ENCODE peak calls at places on chromosome 1, in nine cellular contexts. One of them, this sample, is unnamed.

GRCh38 chr1:38129473-38129872 is 82.9 kb upstream of the POU3F1 start:
- DNase-seq in fibroblast of lung: no peak
- DNase-seq in left lung: no peak
- DNase-seq in upper lobe of right lung: no peak
- DNase-seq in tibial artery: no peak
- DNase-seq in mesendoderm: no peak
- DNase-seq in hepatocyte: no peak
- DNase-seq in A549: no peak
- DNase-seq in adipocyte: no peak
- DNase-seq in this sample: peak; percentile 81

GRCh38 chr1:157227700-157228099 is 89.5 kb upstream of the ETV3 start:
- DNase-seq in adipocyte: no peak
- DNase-seq in hepatocyte: no peak
- DNase-seq in left lung: no peak
- DNase-seq in mesendoderm: no peak
- DNase-seq in upper lobe of right lung: no peak
- DNase-seq in A549: no peak
- DNase-seq in fibroblast of lung: no peak
- DNase-seq in tibial artery: no peak
- DNase-seq in this sample: no peak

GRCh38 chr1:6675936-6676335 is 25.7 kb downstream of the DNAJC11 start:
- DNase-seq in fibroblast of lung: no peak
- DNase-seq in upper lobe of right lung: no peak
- DNase-seq in left lung: no peak
- DNase-seq in hepatocyte: no peak
- DNase-seq in adipocyte: no peak
- DNase-seq in mesendoderm: no peak
- DNase-seq in A549: no peak
- DNase-seq in tibial artery: no peak
- DNase-seq in this sample: no peak

GRCh38 chr1:234545512-234546386 is 64.2 kb downstream of the IRF2BP2 start:
- DNase-seq in upper lobe of right lung: no peak
- DNase-seq in hepatocyte: peak; percentile 82
- DNase-seq in A549: no peak
- DNase-seq in adipocyte: no peak
- DNase-seq in mesendoderm: no peak
- DNase-seq in tibial artery: no peak
- DNase-seq in fibroblast of lung: no peak
- DNase-seq in left lung: no peak
- DNase-seq in this sample: no peak

GRCh38 chr1:96579639-96580038 is 141.9 kb upstream of the PTBP2 start:
- DNase-seq in fibroblast of lung: peak; percentile 2
- DNase-seq in upper lobe of right lung: no peak
- DNase-seq in mesendoderm: peak; percentile 27
- DNase-seq in adipocyte: no peak
- DNase-seq in A549: no peak
- DNase-seq in left lung: no peak
- DNase-seq in tibial artery: no peak
- DNase-seq in hepatocyte: no peak
- DNase-seq in this sample: no peak

GRCh38 chr1:78038071-78038470 is 7.7 kb upstream of the GIPC2 start:
- DNase-seq in A549: no peak
- DNase-seq in left lung: no peak
- DNase-seq in adipocyte: no peak
- DNase-seq in fibroblast of lung: no peak
- DNase-seq in upper lobe of right lung: no peak
- DNase-seq in tibial artery: no peak
- DNase-seq in hepatocyte: no peak
- DNase-seq in mesendoderm: no peak
- DNase-seq in this sample: no peak

GRCh38 chr1:95186149-95186548 is 47.9 kb upstream of the RWDD3 start:
- DNase-seq in adipocyte: no peak
- DNase-seq in fibroblast of lung: no peak
- DNase-seq in A549: no peak
- DNase-seq in upper lobe of right lung: no peak
- DNase-seq in tibial artery: no peak
- DNase-seq in left lung: no peak
- DNase-seq in mesendoderm: no peak
- DNase-seq in hepatocyte: no peak
- DNase-seq in this sample: no peak

GRCh38 chr1:222167111-222167510 is 380.8 kb downstream of the HHIPL2 start:
- DNase-seq in tibial artery: no peak
- DNase-seq in adipocyte: peak; percentile 68
- DNase-seq in mesendoderm: peak; percentile 60
- DNase-seq in A549: peak; percentile 22
- DNase-seq in fibroblast of lung: peak; percentile 94
- DNase-seq in upper lobe of right lung: no peak
- DNase-seq in hepatocyte: peak; percentile 40
- DNase-seq in left lung: no peak
- DNase-seq in this sample: peak; percentile 87

GRCh38 chr1:165841582-165842362 is 14.4 kb downstream of the UCK2 start:
- DNase-seq in A549: no peak
- DNase-seq in fibroblast of lung: peak; percentile 69
- DNase-seq in tibial artery: no peak
- DNase-seq in adipocyte: peak; percentile 7
- DNase-seq in upper lobe of right lung: no peak
- DNase-seq in left lung: no peak
- DNase-seq in hepatocyte: no peak
- DNase-seq in mesendoderm: peak; percentile 60
- DNase-seq in this sample: peak; percentile 39

GRCh38 chr1:165843304-165843703 is 15.9 kb downstream of the UCK2 start:
- DNase-seq in hepatocyte: no peak
- DNase-seq in upper lobe of right lung: no peak
- DNase-seq in left lung: no peak
- DNase-seq in mesendoderm: no peak
- DNase-seq in A549: no peak
- DNase-seq in fibroblast of lung: peak; percentile 45
- DNase-seq in tibial artery: no peak
- DNase-seq in adipocyte: peak; percentile 27
- DNase-seq in this sample: peak; percentile 13

GRCh38 chr1:165844114-165844798 is 16.8 kb downstream of the UCK2 start:
- DNase-seq in tibial artery: no peak
- DNase-seq in left lung: no peak
- DNase-seq in adipocyte: no peak
- DNase-seq in mesendoderm: peak; percentile 79
- DNase-seq in hepatocyte: no peak
- DNase-seq in A549: no peak
- DNase-seq in upper lobe of right lung: no peak
- DNase-seq in fibroblast of lung: no peak
- DNase-seq in this sample: peak; percentile 69

GRCh38 chr1:165840419-165840818 is 13.0 kb downstream of the UCK2 start:
- DNase-seq in A549: no peak
- DNase-seq in left lung: no peak
- DNase-seq in tibial artery: no peak
- DNase-seq in mesendoderm: no peak
- DNase-seq in adipocyte: no peak
- DNase-seq in fibroblast of lung: no peak
- DNase-seq in hepatocyte: no peak
- DNase-seq in upper lobe of right lung: no peak
- DNase-seq in this sample: no peak

DNA sequence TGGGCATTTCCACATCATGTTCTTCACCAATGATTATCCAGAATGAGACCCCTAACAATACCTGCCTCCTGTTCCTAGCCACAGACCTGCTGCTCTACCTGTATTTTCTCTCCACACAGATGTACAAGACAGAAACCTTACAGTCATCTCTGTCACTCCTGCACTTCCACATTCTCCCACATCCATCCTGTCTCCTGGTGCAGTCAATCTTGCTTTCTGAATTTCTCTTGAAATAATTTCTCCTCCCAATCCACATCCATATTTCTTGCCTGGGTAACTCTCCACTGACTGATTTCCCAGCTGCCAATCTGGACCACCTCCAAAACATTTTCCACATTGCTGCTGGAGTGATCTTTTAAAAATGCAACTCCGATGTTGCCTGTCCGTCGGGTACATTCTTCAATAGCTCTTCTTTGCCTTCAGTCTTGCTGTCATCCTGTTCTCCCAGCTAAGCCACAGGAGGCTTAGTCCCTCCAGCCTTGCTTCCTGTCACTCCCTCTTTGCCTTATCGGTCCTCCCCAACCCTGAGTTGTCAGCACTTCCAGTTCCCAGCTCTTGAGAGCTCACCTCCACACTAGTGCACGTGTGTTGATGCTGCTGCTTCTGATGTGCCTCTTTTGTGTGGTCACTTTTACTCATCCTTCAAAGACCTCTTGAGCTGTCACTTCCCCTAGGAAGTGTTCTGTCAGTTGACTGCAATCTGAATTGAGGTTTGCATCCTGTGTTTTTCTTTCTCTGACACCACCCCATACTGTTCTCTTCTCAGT is 15.1 kb downstream of the UCK2 start:
- DNase-seq in adipocyte: peak; percentile 44
- DNase-seq in fibroblast of lung: peak; percentile 52
- DNase-seq in left lung: no peak
- DNase-seq in hepatocyte: no peak
- DNase-seq in upper lobe of right lung: no peak
- DNase-seq in tibial artery: no peak
- DNase-seq in mesendoderm: peak; percentile 91
- DNase-seq in A549: no peak
- DNase-seq in this sample: peak; percentile 55
- H3K4me3 ChIP-seq in adipocyte: no peak overlapping the region
- H3K4me3 ChIP-seq in fibroblast of lung: no peak overlapping the region
- H3K4me3 ChIP-seq in left lung: no peak overlapping the region
- H3K4me3 ChIP-seq in hepatocyte: no peak overlapping the region
- H3K4me3 ChIP-seq in upper lobe of right lung: no peak overlapping the region
- H3K4me3 ChIP-seq in tibial artery: no peak overlapping the region
- H3K4me3 ChIP-seq in mesendoderm: no peak overlapping the region
- H3K4me3 ChIP-seq in A549: no peak overlapping the region
- H3K4me3 ChIP-seq in this sample: peak overlapping the region; percentile 22

GRCh38 chr1:101431956-101432510 is 195.2 kb downstream of the S1PR1 start:
- DNase-seq in left lung: no peak
- DNase-seq in mesendoderm: no peak
- DNase-seq in A549: no peak
- DNase-seq in tibial artery: no peak
- DNase-seq in hepatocyte: no peak
- DNase-seq in fibroblast of lung: no peak
- DNase-seq in upper lobe of right lung: no peak
- DNase-seq in adipocyte: no peak
- DNase-seq in this sample: no peak
- H3K4me1 ChIP-seq in left lung: no peaks in the 10 kb centered on the region
- H3K4me1 ChIP-seq in mesendoderm: no peaks in the 10 kb centered on the region
- H3K4me1 ChIP-seq in A549: no peaks in the 10 kb centered on the region
- H3K4me1 ChIP-seq in tibial artery: no peaks in the 10 kb centered on the region
- H3K4me1 ChIP-seq in hepatocyte: no peaks in the 10 kb centered on the region
- H3K4me1 ChIP-seq in fibroblast of lung: no peaks in the 10 kb centered on the region
- H3K4me1 ChIP-seq in upper lobe of right lung: no peaks in the 10 kb centered on the region
- H3K4me1 ChIP-seq in adipocyte: no peaks in the 10 kb centered on the region
- H3K4me1 ChIP-seq in this sample: peaks cover 11% of the 10 kb centered on the region

GRCh38 chr1:47477595-47478080 is 39.8 kb downstream of the FOXD2 start:
- DNase-seq in tibial artery: no peak
- DNase-seq in mesendoderm: no peak
- DNase-seq in adipocyte: no peak
- DNase-seq in A549: no peak
- DNase-seq in hepatocyte: peak; percentile 58
- DNase-seq in left lung: peak; percentile 51
- DNase-seq in upper lobe of right lung: no peak
- DNase-seq in fibroblast of lung: no peak
- DNase-seq in this sample: peak; percentile 41
- H3K4me3 ChIP-seq in tibial artery: no peak overlapping the region
- H3K4me3 ChIP-seq in mesendoderm: no peak overlapping the region
- H3K4me3 ChIP-seq in adipocyte: no peak overlapping the region
- H3K4me3 ChIP-seq in A549: no peak overlapping the region
- H3K4me3 ChIP-seq in hepatocyte: no peak overlapping the region
- H3K4me3 ChIP-seq in left lung: no peak overlapping the region
- H3K4me3 ChIP-seq in upper lobe of right lung: no peak overlapping the region
- H3K4me3 ChIP-seq in fibroblast of lung: no peak overlapping the region
- H3K4me3 ChIP-seq in this sample: no peak overlapping the region

GRCh38 chr1:3425486-3426215 is 28.8 kb upstream of the ARHGEF16 start:
- DNase-seq in tibial artery: no peak
- DNase-seq in A549: no peak
- DNase-seq in hepatocyte: no peak
- DNase-seq in upper lobe of right lung: no peak
- DNase-seq in left lung: no peak
- DNase-seq in mesendoderm: no peak
- DNase-seq in adipocyte: no peak
- DNase-seq in fibroblast of lung: no peak
- DNase-seq in this sample: no peak

GRCh38 chr1:3423896-3424610 is 30.4 kb upstream of the ARHGEF16 start:
- DNase-seq in mesendoderm: no peak
- DNase-seq in hepatocyte: no peak
- DNase-seq in upper lobe of right lung: no peak
- DNase-seq in tibial artery: no peak
- DNase-seq in A549: no peak
- DNase-seq in left lung: no peak
- DNase-seq in adipocyte: no peak
- DNase-seq in fibroblast of lung: no peak
- DNase-seq in this sample: no peak

GRCh38 chr1:3420218-3420951 is 34.1 kb upstream of the ARHGEF16 start:
- DNase-seq in left lung: no peak
- DNase-seq in adipocyte: no peak
- DNase-seq in upper lobe of right lung: no peak
- DNase-seq in A549: no peak
- DNase-seq in tibial artery: no peak
- DNase-seq in mesendoderm: no peak
- DNase-seq in hepatocyte: no peak
- DNase-seq in fibroblast of lung: no peak
- DNase-seq in this sample: no peak

GRCh38 chr1:3422638-3423037 is 31.8 kb upstream of the ARHGEF16 start:
- DNase-seq in tibial artery: no peak
- DNase-seq in adipocyte: no peak
- DNase-seq in hepatocyte: no peak
- DNase-seq in upper lobe of right lung: no peak
- DNase-seq in mesendoderm: no peak
- DNase-seq in A549: no peak
- DNase-seq in fibroblast of lung: no peak
- DNase-seq in left lung: no peak
- DNase-seq in this sample: no peak

DNA sequence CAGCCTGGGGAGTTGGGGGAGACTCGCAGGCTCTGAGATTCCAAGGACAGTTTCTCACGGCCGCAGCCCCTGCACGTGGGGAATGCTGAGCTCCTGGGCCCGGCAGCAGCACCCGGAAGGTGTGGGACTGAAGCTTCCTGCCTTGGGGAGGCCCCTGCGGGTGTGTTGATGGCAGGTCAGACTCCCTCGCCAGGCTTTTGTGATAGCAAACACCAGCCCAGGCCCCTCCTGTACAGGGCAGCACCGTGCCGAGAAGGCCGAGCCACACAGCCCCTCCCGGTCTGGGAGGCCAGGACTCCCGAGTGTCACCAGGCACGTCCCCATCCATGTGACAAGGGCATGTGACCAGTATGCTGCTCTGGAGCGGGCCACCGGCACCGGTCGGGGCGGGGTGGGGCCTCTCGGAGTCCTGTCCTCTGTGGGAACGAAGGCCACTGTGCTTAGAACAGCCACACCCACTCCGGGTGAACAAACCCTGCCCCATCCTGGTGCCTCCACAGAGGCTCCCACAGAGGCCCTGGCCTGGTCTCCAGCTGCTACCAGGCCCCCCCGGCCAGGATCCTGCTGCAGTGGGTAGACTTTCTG is 31.1 kb upstream of the ARHGEF16 start:
- DNase-seq in hepatocyte: peak; percentile 91
- DNase-seq in tibial artery: peak; percentile 98
- DNase-seq in left lung: peak; percentile 75
- DNase-seq in A549: no peak
- DNase-seq in fibroblast of lung: no peak
- DNase-seq in upper lobe of right lung: peak; percentile 86
- DNase-seq in adipocyte: no peak
- DNase-seq in mesendoderm: no peak
- DNase-seq in this sample: no peak
- H3K4me1 ChIP-seq in hepatocyte: peaks cover 17% of the 10 kb centered on the region
- H3K4me1 ChIP-seq in tibial artery: peaks cover 26% of the 10 kb centered on the region
- H3K4me1 ChIP-seq in left lung: no peaks in the 10 kb centered on the region
- H3K4me1 ChIP-seq in A549: peaks cover 3% of the 10 kb centered on the region
- H3K4me1 ChIP-seq in fibroblast of lung: no peaks in the 10 kb centered on the region
- H3K4me1 ChIP-seq in upper lobe of right lung: no peaks in the 10 kb centered on the region
- H3K4me1 ChIP-seq in adipocyte: peaks cover 11% of the 10 kb centered on the region
- H3K4me1 ChIP-seq in mesendoderm: no peaks in the 10 kb centered on the region
- H3K4me1 ChIP-seq in this sample: no peaks in the 10 kb centered on the region